ENCODE peak calls at places on chromosomes 2 and 18, in seven cellular contexts. Z is fibroblast of mammary gland, Y is esophagus squamous epithelium, W is colonic mucosa, H is cardiac fibroblast, B is GM12864, G is tibial artery. T is an unnamed sample.

GRCh38 chr2:45233301-45233700 is 224.0 kb upstream of the SIX2 start:
- DNase-seq in Z (peak; percentile 39), Y (no peak), W (no peak), H (peak; percentile 91), B (no peak), G (no peak), T (peak; percentile 56)

GRCh38 chr2:121489284-121489683 is 41.4 kb upstream of the RNU4ATAC start:
- DNase-seq in Z (peak; percentile 43), Y (no peak), W (no peak), H (peak; percentile 47), B (no peak), G (no peak), T (peak; percentile 65)

GRCh38 chr2:46657042-46657504 is 177.7 kb downstream of the TMEM247 start:
- DNase-seq in Z (peak; percentile 84), Y (no peak), W (peak; percentile 42), H (peak; percentile 94), B (no peak), G (peak; percentile 67), T (peak; percentile 85)

GRCh38 chr18:8998481-8999217 is 103.8 kb upstream of the NDUFV2 start:
- DNase-seq in Z (peak; percentile 25), Y (no peak), W (no peak), H (peak; percentile 54), B (no peak), G (no peak), T (peak; percentile 44)

GRCh38 chr18:48709371-48709770 is 170.5 kb downstream of the CTIF start:
- DNase-seq in Z (no peak), Y (no peak), W (no peak), H (no peak), B (no peak), G (no peak), T (no peak)

GRCh38 chr2:159573294-159573693 is 43.1 kb downstream of the BAZ2B start:
- DNase-seq in Z (no peak), Y (no peak), W (no peak), H (no peak), B (no peak), G (no peak), T (no peak)

GRCh38 chr18:48418409-48419267 is 9.5 kb upstream of the ZBTB7C start:
- DNase-seq in Z (no peak), Y (no peak), W (no peak), H (no peak), B (no peak), G (peak; percentile 90), T (no peak)

GRCh38 chr2:65129276-65129612 is 662 bp downstream of the RAB1A start:
- DNase-seq in Z (no peak), Y (no peak), W (peak; percentile 45), H (no peak), B (no peak), G (no peak), T (peak; percentile 23)

GRCh38 chr2:114661926-114662670 is 219.7 kb downstream of the DPP10 start:
- DNase-seq in Z (no peak), Y (no peak), W (peak; percentile 19), H (peak; percentile 0), B (no peak), G (peak; percentile 63), T (no peak)

GRCh38 chr18:4821801-4822200 is 366.7 kb upstream of the DLGAP1 start:
- DNase-seq in Z (no peak), Y (no peak), W (no peak), H (no peak), B (no peak), G (no peak), T (no peak)

GRCh38 chr2:237697586-237698337 is 70.4 kb downstream of the LRRFIP1 start:
- DNase-seq in Z (no peak), Y (no peak), W (no peak), H (peak; percentile 56), B (no peak), G (no peak), T (peak; percentile 73)

GRCh38 chr2:28716265-28716865 is 35.3 kb upstream of the PPP1CB start:
- DNase-seq in Z (peak; percentile 98), Y (no peak), W (peak; percentile 72), H (peak; percentile 91), B (no peak), G (peak; percentile 85), T (peak; percentile 95)

GRCh38 chr2:204066051-204066450 is 129.5 kb downstream of the ICOS start:
- DNase-seq in Z (no peak), Y (no peak), W (no peak), H (no peak), B (no peak), G (no peak), T (no peak)

GRCh38 chr2:172978053-172978383 is 97.6 kb upstream of the MAP3K20 start:
- DNase-seq in Z (no peak), Y (no peak), W (no peak), H (no peak), B (no peak), G (no peak), T (no peak)

GRCh38 chr2:109162999-109163398 is 34.0 kb downstream of the SH3RF3 start:
- DNase-seq in Z (peak; percentile 52), Y (no peak), W (no peak), H (peak; percentile 60), B (no peak), G (peak; percentile 91), T (no peak)

GRCh38 chr2:45734952-45735351 is 83.5 kb downstream of the PRKCE start:
- DNase-seq in Z (peak; percentile 31), Y (no peak), W (no peak), H (no peak), B (no peak), G (no peak), T (no peak)

GRCh38 chr18:21996261-21996892 is 173.0 kb upstream of the GATA6 start:
- DNase-seq in Z (peak; percentile 22), Y (no peak), W (peak; percentile 57), H (peak; percentile 15), B (no peak), G (no peak), T (peak; percentile 11)

GRCh38 chr2:95025406-95026319 is at the start of gene MAL:
- DNase-seq in Z (no peak), Y (no peak), W (no peak), H (no peak), B (no peak), G (no peak), T (no peak)

GRCh38 chr2:185245806-185246205 is 492.8 kb upstream of the FSIP2 start:
- DNase-seq in Z (no peak), Y (no peak), W (no peak), H (peak; percentile 1), B (no peak), G (no peak), T (no peak)

GRCh38 chr2:127810156-127810636 is 775 bp downstream of the WDR33 start:
- DNase-seq in Z (peak; percentile 29), Y (no peak), W (peak; percentile 39), H (peak; percentile 28), B (no peak), G (no peak), T (peak; percentile 51)

GRCh38 chr2:16508061-16508851 is 157.4 kb downstream of the CYRIA start:
- DNase-seq in Z (no peak), Y (no peak), W (peak; percentile 41), H (peak; percentile 24), B (no peak), G (no peak), T (no peak)

GRCh38 chr18:2794159-2794558 is 52.6 kb upstream of the EMILIN2 start:
- DNase-seq in Z (no peak), Y (no peak), W (no peak), H (no peak), B (no peak), G (no peak), T (no peak)

GRCh38 chr2:109324859-109325258 is 195.9 kb downstream of the SH3RF3 start:
- DNase-seq in Z (peak; percentile 100), Y (no peak), W (peak; percentile 40), H (peak; percentile 98), B (no peak), G (peak; percentile 93), T (peak; percentile 99)

GRCh38 chr2:66582364-66582974 is 147.5 kb downstream of the MEIS1 start:
- DNase-seq in Z (no peak), Y (no peak), W (no peak), H (no peak), B (no peak), G (no peak), T (no peak)
- H3K4me3 ChIP-seq in Z (peak overlapping the region; percentile 47), Y (peak overlapping the region; percentile 40), W (no peak overlapping the region), H (no peak overlapping the region), B (no peak overlapping the region), G (no peak overlapping the region), T (peak overlapping the region; percentile 62)

DNA sequence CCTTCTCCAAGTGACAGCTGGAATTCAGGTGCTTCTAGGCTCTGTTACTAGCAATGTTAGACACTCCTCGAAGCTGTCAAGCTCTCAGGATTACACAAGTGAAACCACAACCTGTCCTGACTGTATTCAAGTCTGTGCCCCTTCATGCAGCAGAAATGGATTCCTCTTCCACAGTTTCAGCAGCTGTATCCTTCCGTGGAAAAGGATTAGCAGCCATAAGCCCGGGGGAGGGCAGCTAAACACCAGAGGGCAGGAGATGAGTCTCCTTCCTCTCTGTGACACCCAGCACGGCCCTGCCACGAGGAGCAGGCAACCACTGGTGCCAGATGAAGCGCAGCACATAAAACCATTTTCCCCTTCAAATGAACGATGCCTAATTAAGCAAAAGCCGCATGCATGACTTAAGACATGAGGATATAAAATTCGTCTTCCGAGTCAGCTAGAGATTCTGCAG is 1.2 kb downstream of the ST3GAL5 start:
- DNase-seq in Z (peak; percentile 34), Y (peak; percentile 27), W (peak; percentile 54), H (no peak), B (no peak), G (peak; percentile 79), T (peak; percentile 72)
- TF ChIP-seq CTCF in Z (peak; percentile 18), Y (no peak), W (no peak), H (peak; percentile 37), B (no peak), G (no peak), T (peak; percentile 34)

DNA sequence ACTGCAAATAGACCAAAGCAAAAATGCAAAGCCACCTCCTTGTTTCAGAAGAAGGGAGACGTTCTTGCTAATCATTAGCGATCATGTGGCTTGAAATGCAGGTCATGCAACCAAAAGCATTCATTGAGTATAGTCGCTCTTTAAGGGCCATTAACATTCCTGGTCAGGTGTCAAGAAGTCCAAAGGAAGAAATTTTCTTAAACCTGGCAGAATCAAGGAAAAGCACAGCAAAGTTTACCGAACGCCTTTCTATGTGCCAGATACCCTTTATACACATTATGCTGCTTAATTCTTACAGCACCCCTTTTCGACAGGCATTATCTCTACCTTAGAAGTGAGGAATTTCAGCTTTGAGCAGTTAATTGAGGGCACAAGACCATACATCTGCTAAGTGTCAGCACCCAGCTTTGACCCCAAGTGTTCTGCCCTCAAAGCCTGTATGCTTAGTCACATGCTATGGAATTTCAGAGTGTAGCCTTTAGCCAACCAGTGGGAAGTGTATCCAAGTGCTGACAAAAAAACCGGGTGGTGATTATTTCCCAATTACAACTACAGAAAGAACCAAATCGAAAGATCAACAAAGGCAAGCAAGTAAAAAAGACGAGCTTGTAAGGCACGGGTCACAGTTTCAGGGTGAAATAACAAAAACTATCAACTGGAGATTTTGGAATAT is 70.8 kb downstream of the EPHA4 start:
- DNase-seq in Z (peak; percentile 79), Y (no peak), W (no peak), H (peak; percentile 85), B (no peak), G (no peak), T (peak; percentile 43)
- H3K4me3 ChIP-seq in Z (no peak overlapping the region), Y (no peak overlapping the region), W (no peak overlapping the region), H (no peak overlapping the region), B (no peak overlapping the region), G (no peak overlapping the region), T (no peak overlapping the region)

DNA sequence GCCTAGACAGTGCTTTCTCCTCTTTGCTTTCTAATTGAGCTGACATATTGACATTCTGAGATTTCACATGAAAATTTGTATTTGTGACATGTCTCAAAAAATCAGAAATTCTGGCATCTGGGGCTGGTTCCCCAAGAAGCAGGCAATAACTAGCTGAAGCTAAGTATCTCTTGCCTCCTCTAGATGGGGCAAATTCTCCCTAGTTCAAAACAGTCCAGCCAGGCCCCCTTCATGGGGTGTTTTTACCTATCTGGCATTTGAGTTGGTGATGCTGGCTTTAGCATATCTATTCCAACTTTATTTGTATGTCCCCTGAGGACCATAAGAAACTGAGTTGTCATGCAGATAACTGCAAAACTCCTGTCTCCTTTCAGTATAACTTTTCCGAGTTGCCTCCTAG is 39.9 kb downstream of the ARHGAP15 start:
- DNase-seq in Z (no peak), Y (no peak), W (no peak), H (no peak), B (no peak), G (no peak), T (no peak)
- TF ChIP-seq CTCF in Z (no peak), Y (no peak), W (no peak), H (no peak), B (no peak), G (no peak), T (no peak)